ENCODE peak calls at places on chromosomes 1 and 21, in five cellular contexts. F is OCI-LY7; H is epithelial cell of esophagus; G is CD8-positive, alpha-beta T cell; P is kidney. K is an unnamed sample.

GRCh38 chr1:236280438-236281285 is 1.1 kb downstream of the ERO1B start:
- DNase-seq in F (peak), H (no peak), G (peak), P (no peak), K (no peak)

GRCh38 chr1:202213361-202214088 is 19.9 kb downstream of the LGR6 start:
- DNase-seq in F (no peak), H (peak), G (no peak), P (no peak), K (no peak)

GRCh38 chr1:23524716-23525401 is 6.2 kb downstream of the E2F2 start:
- DNase-seq in F (peak), H (no peak), G (peak), P (no peak), K (no peak)

GRCh38 chr1:231554969-231555368 is 26.5 kb downstream of the TSNAX start:
- DNase-seq in F (no peak), H (no peak), G (no peak), P (no peak), K (no peak)

GRCh38 chr21:36422279-36423098 is 37.3 kb downstream of the CHAF1B start:
- DNase-seq in F (peak), H (peak), G (peak), P (peak), K (peak)

GRCh38 chr1:153866045-153866850 is 56.5 kb downstream of the GATAD2B start:
- DNase-seq in F (no peak), H (no peak), G (no peak), P (no peak), K (peak)

GRCh38 chr1:39900662-39901485 is 843 bp downstream of the MYCL start:
- DNase-seq in F (no peak), H (peak), G (peak), P (no peak), K (peak)

GRCh38 chr1:8002329-8003320 is 23.5 kb downstream of the ERRFI1 start:
- DNase-seq in F (no peak), H (no peak), G (no peak), P (no peak), K (no peak)

GRCh38 chr1:87392241-87393192 is 63.8 kb downstream of the LMO4 start:
- DNase-seq in F (no peak), H (peak), G (no peak), P (no peak), K (peak)

DNA sequence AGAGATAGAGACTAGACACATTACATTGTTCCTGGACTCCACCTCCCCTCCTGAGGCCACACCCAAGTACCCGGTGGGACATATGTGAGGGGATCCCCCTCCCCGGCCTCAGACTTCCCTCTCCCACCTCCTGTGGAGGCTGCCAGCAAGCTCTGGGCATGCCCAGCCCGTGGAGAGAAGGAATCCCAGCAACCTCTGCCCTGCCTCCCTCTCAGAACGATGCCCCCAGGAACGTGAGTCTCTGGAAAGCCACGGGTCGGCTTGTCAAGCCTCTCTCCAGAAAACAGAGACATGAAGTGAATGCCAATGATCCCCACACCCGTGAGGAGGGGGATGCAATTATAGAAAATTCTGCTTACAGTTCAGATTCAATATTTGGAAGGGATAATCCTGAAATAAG is 9.3 kb upstream of the GUCA2B start:
- DNase-seq in F (no peak), H (no peak), G (no peak), P (no peak), K (no peak)
- H3K4me3 ChIP-seq in F (no peak), H (no peak), G (no peak), P (no peak), K (no peak)

GRCh38 chr1:53615101-53615500 is 123.9 kb downstream of the GLIS1 start:
- DNase-seq in F (no peak), H (no peak), G (no peak), P (peak), K (no peak)

GRCh38 chr1:53616511-53616910 is 122.5 kb downstream of the GLIS1 start:
- DNase-seq in F (no peak), H (no peak), G (no peak), P (no peak), K (no peak)

GRCh38 chr1:53618218-53619087 is 120.5 kb downstream of the GLIS1 start:
- DNase-seq in F (no peak), H (no peak), G (no peak), P (peak), K (no peak)

GRCh38 chr1:53617382-53618217 is 121.4 kb downstream of the GLIS1 start:
- DNase-seq in F (no peak), H (peak), G (no peak), P (peak), K (peak)

GRCh38 chr1:53616927-53617326 is 122.0 kb downstream of the GLIS1 start:
- DNase-seq in F (no peak), H (no peak), G (no peak), P (no peak), K (peak)
- TF ChIP-seq CTCF in F (no peak), H (peak), G (no peak), P (no peak), K (peak)

DNA sequence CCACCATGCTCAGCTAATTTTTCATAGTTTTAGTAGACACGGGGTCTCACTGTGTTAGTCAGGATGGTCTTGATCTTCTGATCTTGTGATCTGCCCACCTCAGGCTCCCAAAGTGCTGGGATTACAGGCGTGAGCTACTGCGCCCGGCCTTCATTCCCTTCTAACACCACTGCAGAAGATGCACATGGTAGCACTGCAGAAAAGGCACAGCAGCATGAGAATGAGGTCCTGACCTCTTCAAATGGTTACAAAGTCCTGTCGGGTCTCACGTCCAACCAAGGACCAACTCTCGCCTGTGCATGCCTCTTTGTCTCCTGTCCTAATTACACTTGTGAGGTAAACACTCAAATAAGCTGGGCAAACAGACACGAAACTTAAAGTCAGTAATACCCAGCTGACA is 83.0 kb upstream of the GCLM start:
- DNase-seq in F (no peak), H (no peak), G (no peak), P (no peak), K (no peak)
- H3K4me3 ChIP-seq in F (no peak), H (no peak), G (no peak), P (no peak), K (no peak)

DNA sequence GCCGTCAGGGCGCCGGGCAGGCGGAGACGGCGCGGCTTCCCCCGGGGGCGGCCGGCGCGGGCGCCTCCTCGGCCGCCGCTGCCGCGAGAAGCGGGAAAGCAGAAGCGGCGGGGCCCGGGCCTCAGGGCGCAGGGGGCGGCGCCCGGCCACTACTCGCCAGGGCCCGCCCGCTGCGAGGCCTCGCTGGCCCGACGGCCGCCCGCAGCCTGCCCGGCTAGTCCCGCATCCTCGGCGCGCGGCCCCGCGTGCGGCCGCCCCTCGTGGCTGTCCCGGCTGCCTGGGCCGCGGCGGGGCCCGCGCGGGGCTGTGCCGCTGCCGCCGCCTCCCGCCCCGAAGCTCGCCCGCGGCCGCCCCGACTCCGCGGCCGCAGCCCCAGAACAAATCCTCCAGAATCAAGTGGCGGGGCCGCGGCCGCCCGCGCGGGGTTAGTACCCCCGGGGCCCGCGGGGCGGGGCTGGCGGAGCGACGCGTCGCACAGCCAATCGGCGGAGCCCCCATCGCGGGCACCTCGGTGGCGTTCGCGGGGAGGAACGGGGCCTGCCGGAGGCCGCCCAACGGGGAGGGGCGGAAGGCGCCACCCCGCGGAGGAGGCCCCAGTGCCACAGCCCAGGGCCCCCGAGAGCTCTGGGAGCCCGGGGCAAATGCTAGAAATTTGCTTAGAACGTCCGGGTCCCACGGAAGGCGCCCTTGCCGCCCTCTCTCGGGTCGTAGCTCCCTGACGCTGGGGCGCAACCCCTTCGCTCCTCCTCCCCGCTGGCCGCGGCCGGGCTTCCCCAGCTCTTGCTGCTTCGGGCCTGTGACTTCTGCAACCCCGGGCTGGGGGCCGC is at the start of gene RUNX3:
- DNase-seq in F (peak), H (peak), G (peak), P (peak), K (no peak)
- TF ChIP-seq CTCF in F (peak), H (no peak), G (no peak), P (no peak), K (no peak)

GRCh38 chr1:203796223-203796747 is 862 bp downstream of the ZBED6 start:
- DNase-seq in F (no peak), H (peak), G (peak), P (no peak), K (peak)

GRCh38 chr1:203797216-203797615 is 1.8 kb downstream of the ZBED6 start:
- DNase-seq in F (no peak), H (no peak), G (no peak), P (no peak), K (no peak)

GRCh38 chr1:203800001-203800400 is 4.6 kb downstream of the ZBED6 start:
- DNase-seq in F (no peak), H (no peak), G (no peak), P (no peak), K (no peak)

GRCh38 chr1:203797948-203798347 is 2.5 kb downstream of the ZBED6 start:
- DNase-seq in F (no peak), H (peak), G (no peak), P (no peak), K (no peak)

DNA sequence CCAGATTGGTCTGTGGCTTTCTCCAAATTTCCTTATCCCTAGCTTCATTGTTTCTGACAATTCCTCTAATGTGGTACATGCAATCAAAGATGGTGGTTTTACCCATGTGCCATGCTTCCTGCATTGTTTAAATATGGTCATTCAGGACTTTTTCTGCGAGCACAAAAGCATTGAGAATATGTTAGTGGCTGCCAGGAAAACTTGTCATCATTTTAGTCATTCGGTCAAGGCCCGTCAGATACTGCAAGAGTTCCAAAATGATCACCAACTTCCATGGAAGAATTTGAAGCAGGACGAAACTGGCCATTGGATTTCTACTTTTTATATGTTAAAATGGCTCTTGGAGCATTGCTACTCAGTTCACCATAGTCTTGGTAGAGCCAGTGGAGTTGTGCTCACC is 3.7 kb downstream of the ZBED6 start:
- DNase-seq in F (no peak), H (no peak), G (no peak), P (no peak), K (no peak)
- H3K4me3 ChIP-seq in F (no peak), H (no peak), G (no peak), P (no peak), K (no peak)

K was measured in astrocyte of the spinal cord.